ENCODE peak calls at places on chromosomes 4 and X, in eight cellular contexts. M is EH, W is mesendoderm, G is NCI-H1092, Z is amygdala, F is activated B cell treated with CpG ODN at 0.5 μM for 24 hours, B is GF-D8, T is NCI-H345. Y is an unnamed sample.

GRCh38 chr4:101321481-101322042 is 25.8 kb downstream of the PPP3CA start:
- DNase-seq in M (no peak), W (no peak), G (no peak), Z (no peak), F (no peak), B (no peak), T (no peak), Y (no peak)

GRCh38 chr4:16196482-16197393 is 29.5 kb downstream of the TAPT1 start:
- DNase-seq in M (peak), W (peak), G (peak), Z (no peak), F (no peak), B (no peak), T (peak), Y (peak)

GRCh38 chr4:24973471-24974251 is 57.1 kb downstream of the LGI2 start:
- DNase-seq in M (peak), W (no peak), G (peak), Z (no peak), F (no peak), B (no peak), T (peak), Y (no peak)

GRCh38 chrX:135625995-135626394 is 87.4 kb upstream of the CT45A1 start:
- DNase-seq in M (peak), W (peak), G (no peak), Z (no peak), F (no peak), B (no peak), T (no peak), Y (no peak)

GRCh38 chrX:41561045-41561444 is 113.9 kb downstream of the NYX start:
- DNase-seq in M (peak), W (peak), G (no peak), Z (no peak), F (no peak), B (peak), T (no peak), Y (peak)

GRCh38 chr4:156251373-156252065 is 297.9 kb upstream of the CTSO start:
- DNase-seq in M (no peak), W (no peak), G (no peak), Z (no peak), F (no peak), B (no peak), T (no peak), Y (no peak)

GRCh38 chr4:109079731-109080130 is 222.7 kb downstream of the COL25A1 start:
- DNase-seq in M (peak), W (peak), G (no peak), Z (no peak), F (no peak), B (no peak), T (no peak), Y (peak)

GRCh38 chr4:14338866-14339265 is 663.4 kb upstream of the CPEB2 start:
- DNase-seq in M (no peak), W (no peak), G (no peak), Z (no peak), F (no peak), B (no peak), T (no peak), Y (no peak)

GRCh38 chrX:66233206-66233605 is 69.2 kb downstream of the HEPH start:
- DNase-seq in M (no peak), W (no peak), G (no peak), Z (no peak), F (no peak), B (no peak), T (no peak), Y (no peak)

GRCh38 chr4:163404570-163404969 is 60.9 kb downstream of the NPY5R start:
- DNase-seq in M (no peak), W (peak), G (no peak), Z (no peak), F (no peak), B (no peak), T (no peak), Y (no peak)

GRCh38 chr4:80058740-80059139 is 14.3 kb downstream of the ANTXR2 start:
- DNase-seq in M (peak), W (peak), G (no peak), Z (no peak), F (no peak), B (peak), T (no peak), Y (no peak)

Y was measured in AG08396.